ENCODE peak calls at places on chromosomes 11 and 22, in seven cellular contexts. One of them, this sample, is unnamed.

GRCh38 chr11:123054301-123055065 is 7.5 kb downstream of the HSPA8 start:
- DNase-seq in HCT116: peak
- DNase-seq in fibroblast of lung: peak
- DNase-seq in Karpas-422: peak
- DNase-seq in IMR-90: peak
- DNase-seq in mammary epithelial cell: peak
- DNase-seq in H9: peak
- DNase-seq in this sample: peak

GRCh38 chr11:85844439-85845051 is 10.6 kb upstream of the CCDC83 start:
- DNase-seq in Karpas-422: no peak
- DNase-seq in H9: no peak
- DNase-seq in mammary epithelial cell: peak
- DNase-seq in fibroblast of lung: no peak
- DNase-seq in IMR-90: peak
- DNase-seq in HCT116: peak
- DNase-seq in this sample: peak

GRCh38 chr22:30121988-30122387 is 41.7 kb downstream of the HORMAD2 start:
- DNase-seq in H9: no peak
- DNase-seq in HCT116: no peak
- DNase-seq in IMR-90: no peak
- DNase-seq in fibroblast of lung: no peak
- DNase-seq in mammary epithelial cell: no peak
- DNase-seq in Karpas-422: no peak
- DNase-seq in this sample: no peak

GRCh38 chr11:72792437-72793021 is 1.3 kb downstream of the STARD10 start:
- DNase-seq in fibroblast of lung: no peak
- DNase-seq in mammary epithelial cell: no peak
- DNase-seq in Karpas-422: no peak
- DNase-seq in HCT116: no peak
- DNase-seq in H9: no peak
- DNase-seq in IMR-90: no peak
- DNase-seq in this sample: no peak

GRCh38 chr11:72582206-72583176 is 91.7 kb downstream of the PDE2A start:
- DNase-seq in HCT116: no peak
- DNase-seq in IMR-90: no peak
- DNase-seq in fibroblast of lung: no peak
- DNase-seq in mammary epithelial cell: no peak
- DNase-seq in H9: no peak
- DNase-seq in Karpas-422: no peak
- DNase-seq in this sample: no peak

GRCh38 chr22:36873614-36874308 is 13.0 kb downstream of the NCF4 start:
- DNase-seq in IMR-90: peak
- DNase-seq in Karpas-422: no peak
- DNase-seq in H9: peak
- DNase-seq in HCT116: peak
- DNase-seq in mammary epithelial cell: peak
- DNase-seq in fibroblast of lung: peak
- DNase-seq in this sample: peak

GRCh38 chr22:50713571-50714056 is 24.4 kb upstream of the ACR start:
- DNase-seq in fibroblast of lung: no peak
- DNase-seq in IMR-90: no peak
- DNase-seq in H9: no peak
- DNase-seq in HCT116: no peak
- DNase-seq in Karpas-422: no peak
- DNase-seq in mammary epithelial cell: no peak
- DNase-seq in this sample: no peak

GRCh38 chr11:62395885-62396778 is 22.7 kb upstream of the SCGB1A1 start:
- DNase-seq in fibroblast of lung: no peak
- DNase-seq in IMR-90: no peak
- DNase-seq in HCT116: no peak
- DNase-seq in mammary epithelial cell: no peak
- DNase-seq in H9: no peak
- DNase-seq in Karpas-422: no peak
- DNase-seq in this sample: no peak

GRCh38 chr22:36471341-36471821 is 10.1 kb downstream of the TXN2 start:
- DNase-seq in HCT116: no peak
- DNase-seq in IMR-90: peak
- DNase-seq in Karpas-422: no peak
- DNase-seq in fibroblast of lung: peak
- DNase-seq in mammary epithelial cell: peak
- DNase-seq in H9: no peak
- DNase-seq in this sample: peak

DNA sequence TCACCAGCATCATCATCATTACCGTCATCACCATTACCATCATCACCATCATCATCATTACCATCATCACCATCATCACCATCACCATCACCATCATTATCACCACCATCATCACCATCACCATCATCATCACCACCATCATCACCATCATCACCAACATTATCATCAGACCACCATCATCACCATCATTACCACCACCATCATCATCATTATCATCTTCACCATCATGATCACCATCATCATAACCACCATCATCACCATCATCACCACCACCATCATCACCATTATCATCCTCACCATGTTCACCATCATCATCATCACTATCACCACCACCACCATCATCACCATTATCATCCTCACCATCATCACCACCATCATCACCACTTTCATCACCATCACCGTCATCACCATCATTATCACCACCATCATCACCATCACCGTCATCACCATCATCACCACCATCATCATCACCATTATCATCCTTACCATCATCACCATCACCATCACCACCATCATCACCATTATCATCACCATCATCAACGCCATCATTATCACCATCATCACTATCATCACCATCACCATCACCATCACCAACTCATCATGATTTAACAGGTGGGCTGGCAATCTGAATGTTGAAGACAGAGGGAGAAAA is 2.4 kb upstream of the MYEOV start:
- DNase-seq in Karpas-422: no peak
- DNase-seq in mammary epithelial cell: no peak
- DNase-seq in H9: no peak
- DNase-seq in fibroblast of lung: no peak
- DNase-seq in HCT116: no peak
- DNase-seq in IMR-90: no peak
- DNase-seq in this sample: no peak
- H3K9ac ChIP-seq in Karpas-422: no peak
- H3K9ac ChIP-seq in mammary epithelial cell: no peak
- H3K9ac ChIP-seq in H9: no peak
- H3K9ac ChIP-seq in fibroblast of lung: no peak
- H3K9ac ChIP-seq in HCT116: no peak
- H3K9ac ChIP-seq in IMR-90: no peak
- H3K9ac ChIP-seq in this sample: no peak

DNA sequence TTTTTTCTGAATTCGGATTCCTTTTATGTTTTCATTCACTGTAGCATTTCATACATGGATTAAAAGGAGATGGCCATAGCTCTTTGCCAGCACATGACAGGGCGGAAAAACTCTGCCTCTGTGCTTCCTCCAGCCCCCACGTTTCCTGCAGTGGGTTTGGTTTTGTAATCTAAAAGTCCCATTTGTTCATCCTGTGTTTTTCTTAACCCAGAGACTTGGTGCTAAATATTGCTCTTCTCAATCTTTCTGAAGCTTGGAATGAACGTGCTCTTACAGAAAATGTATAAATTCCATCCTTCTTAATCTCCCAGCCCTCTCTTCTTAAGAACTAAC is 89.9 kb downstream of the PPP6R3 start:
- DNase-seq in mammary epithelial cell: no peak
- DNase-seq in HCT116: no peak
- DNase-seq in H9: no peak
- DNase-seq in fibroblast of lung: no peak
- DNase-seq in IMR-90: peak
- DNase-seq in Karpas-422: no peak
- DNase-seq in this sample: no peak
- H3K9ac ChIP-seq in mammary epithelial cell: no peak
- H3K9ac ChIP-seq in HCT116: no peak
- H3K9ac ChIP-seq in H9: no peak
- H3K9ac ChIP-seq in fibroblast of lung: no peak
- H3K9ac ChIP-seq in IMR-90: no peak
- H3K9ac ChIP-seq in Karpas-422: no peak
- H3K9ac ChIP-seq in this sample: no peak

GRCh38 chr11:114078423-114078822 is 18.9 kb downstream of the ZBTB16 start:
- DNase-seq in IMR-90: no peak
- DNase-seq in HCT116: no peak
- DNase-seq in mammary epithelial cell: no peak
- DNase-seq in Karpas-422: no peak
- DNase-seq in H9: no peak
- DNase-seq in fibroblast of lung: no peak
- DNase-seq in this sample: no peak

GRCh38 chr11:114080219-114080618 is 20.7 kb downstream of the ZBTB16 start:
- DNase-seq in H9: no peak
- DNase-seq in Karpas-422: no peak
- DNase-seq in IMR-90: no peak
- DNase-seq in HCT116: no peak
- DNase-seq in mammary epithelial cell: no peak
- DNase-seq in fibroblast of lung: peak
- DNase-seq in this sample: no peak

GRCh38 chr11:114077482-114078305 is 18.2 kb downstream of the ZBTB16 start:
- DNase-seq in Karpas-422: no peak
- DNase-seq in HCT116: no peak
- DNase-seq in fibroblast of lung: no peak
- DNase-seq in IMR-90: no peak
- DNase-seq in mammary epithelial cell: no peak
- DNase-seq in H9: no peak
- DNase-seq in this sample: no peak

GRCh38 chr11:114080769-114081168 is 21.3 kb downstream of the ZBTB16 start:
- DNase-seq in H9: no peak
- DNase-seq in HCT116: no peak
- DNase-seq in fibroblast of lung: no peak
- DNase-seq in Karpas-422: no peak
- DNase-seq in mammary epithelial cell: no peak
- DNase-seq in IMR-90: no peak
- DNase-seq in this sample: no peak

GRCh38 chr11:114079406-114080072 is 20.0 kb downstream of the ZBTB16 start:
- DNase-seq in mammary epithelial cell: no peak
- DNase-seq in HCT116: no peak
- DNase-seq in H9: no peak
- DNase-seq in Karpas-422: no peak
- DNase-seq in IMR-90: no peak
- DNase-seq in fibroblast of lung: peak
- DNase-seq in this sample: no peak
- H3K9ac ChIP-seq in mammary epithelial cell: no peak
- H3K9ac ChIP-seq in HCT116: no peak
- H3K9ac ChIP-seq in H9: no peak
- H3K9ac ChIP-seq in Karpas-422: no peak
- H3K9ac ChIP-seq in IMR-90: no peak
- H3K9ac ChIP-seq in fibroblast of lung: no peak
- H3K9ac ChIP-seq in this sample: no peak

DNA sequence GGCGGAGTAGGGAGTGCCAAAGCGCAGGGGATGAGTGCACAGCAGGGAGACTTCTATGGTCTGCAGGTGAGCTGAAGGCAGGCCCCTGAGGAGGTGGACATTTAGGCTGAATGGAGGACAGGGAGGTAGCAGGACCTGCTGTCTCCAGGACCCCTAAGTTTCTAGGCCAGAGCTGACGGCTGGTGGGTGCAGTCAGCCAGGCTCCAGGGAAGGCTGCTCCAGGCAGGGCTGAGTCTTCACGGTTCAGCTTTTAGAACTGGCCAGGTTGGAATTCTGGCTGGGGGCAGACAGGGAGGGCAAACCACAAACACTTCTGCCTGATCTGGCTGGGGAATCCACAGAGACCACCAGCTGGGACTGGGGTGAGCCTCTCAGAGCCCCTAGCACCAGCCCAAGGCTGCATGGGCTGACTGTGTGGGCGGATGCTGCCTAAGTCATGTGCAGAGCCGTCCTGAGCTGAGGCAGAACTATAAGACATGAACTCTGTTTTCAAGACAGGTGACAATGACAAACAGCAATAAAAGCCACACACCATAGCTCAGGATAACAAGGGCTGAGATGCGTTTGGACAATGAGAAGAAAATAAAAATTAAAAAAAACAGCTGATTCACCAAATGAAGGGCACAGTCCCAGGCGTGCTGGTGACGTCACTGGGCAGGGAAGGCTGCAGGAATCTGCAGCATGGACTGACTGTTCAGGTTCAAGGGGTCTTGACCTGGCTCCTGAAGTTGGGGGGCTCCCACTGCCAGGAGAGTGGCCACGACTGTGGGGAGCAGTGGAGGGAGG is 10.4 kb upstream of the MALAT1 start:
- DNase-seq in Karpas-422: peak
- DNase-seq in H9: no peak
- DNase-seq in fibroblast of lung: peak
- DNase-seq in IMR-90: peak
- DNase-seq in HCT116: no peak
- DNase-seq in mammary epithelial cell: peak
- DNase-seq in this sample: no peak
- H3K9ac ChIP-seq in Karpas-422: peak
- H3K9ac ChIP-seq in H9: peak
- H3K9ac ChIP-seq in fibroblast of lung: peak
- H3K9ac ChIP-seq in IMR-90: peak
- H3K9ac ChIP-seq in HCT116: peak
- H3K9ac ChIP-seq in mammary epithelial cell: peak
- H3K9ac ChIP-seq in this sample: no peak

GRCh38 chr22:49668402-49668801 is 159.3 kb downstream of the BRD1 start:
- DNase-seq in fibroblast of lung: no peak
- DNase-seq in HCT116: no peak
- DNase-seq in H9: peak
- DNase-seq in IMR-90: no peak
- DNase-seq in Karpas-422: no peak
- DNase-seq in mammary epithelial cell: no peak
- DNase-seq in this sample: no peak

GRCh38 chr22:49664891-49665290 is 162.8 kb downstream of the BRD1 start:
- DNase-seq in H9: peak
- DNase-seq in HCT116: no peak
- DNase-seq in fibroblast of lung: no peak
- DNase-seq in IMR-90: no peak
- DNase-seq in Karpas-422: no peak
- DNase-seq in mammary epithelial cell: no peak
- DNase-seq in this sample: no peak

GRCh38 chr22:49666146-49666809 is 161.4 kb downstream of the BRD1 start:
- DNase-seq in IMR-90: no peak
- DNase-seq in mammary epithelial cell: no peak
- DNase-seq in Karpas-422: no peak
- DNase-seq in H9: peak
- DNase-seq in HCT116: no peak
- DNase-seq in fibroblast of lung: no peak
- DNase-seq in this sample: no peak

GRCh38 chr22:49664371-49664881 is 163.2 kb downstream of the BRD1 start:
- DNase-seq in H9: peak
- DNase-seq in HCT116: no peak
- DNase-seq in Karpas-422: no peak
- DNase-seq in mammary epithelial cell: no peak
- DNase-seq in IMR-90: no peak
- DNase-seq in fibroblast of lung: no peak
- DNase-seq in this sample: no peak

DNA sequence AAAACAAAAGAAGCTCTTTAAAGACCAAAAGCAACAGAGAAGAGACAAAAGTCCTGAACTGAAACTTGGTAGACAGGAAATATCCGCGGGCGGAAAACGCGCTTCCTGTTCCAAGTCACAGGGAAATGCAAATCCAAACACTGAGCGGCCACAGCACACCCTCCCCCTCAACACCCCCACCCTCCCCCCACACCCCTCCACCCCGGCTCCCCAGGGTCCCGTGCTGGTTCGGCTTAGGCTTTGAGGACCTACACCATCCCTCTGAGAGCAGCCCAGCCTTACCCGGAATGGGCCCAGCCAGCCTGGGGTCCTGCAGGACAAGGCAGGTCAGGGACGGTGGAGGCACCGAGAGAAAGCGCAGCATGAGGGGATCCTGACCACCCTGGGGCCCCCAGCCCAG is 160.4 kb downstream of the BRD1 start:
- DNase-seq in mammary epithelial cell: no peak
- DNase-seq in fibroblast of lung: no peak
- DNase-seq in HCT116: no peak
- DNase-seq in H9: peak
- DNase-seq in Karpas-422: peak
- DNase-seq in IMR-90: no peak
- DNase-seq in this sample: no peak
- H3K9ac ChIP-seq in mammary epithelial cell: no peak
- H3K9ac ChIP-seq in fibroblast of lung: no peak
- H3K9ac ChIP-seq in HCT116: no peak
- H3K9ac ChIP-seq in H9: no peak
- H3K9ac ChIP-seq in Karpas-422: peak
- H3K9ac ChIP-seq in IMR-90: no peak
- H3K9ac ChIP-seq in this sample: no peak